ENCODE peak calls at places on chromosomes 11 and 22, in four cellular contexts. O is IMR-90, N is sigmoid colon, B is adrenal gland. F is an unnamed sample.

GRCh38 chr22:22687638-22688500 is 43.5 kb downstream of the GGTLC2 start:
- DNase-seq in O (peak; percentile 65), N (no peak), B (peak; percentile 62), F (peak; percentile 34)

GRCh38 chr11:134823970-134824369 is 411.9 kb upstream of the B3GAT1 start:
- DNase-seq in O (no peak), N (no peak), B (no peak), F (no peak)

GRCh38 chr11:29343465-29344333 is 673.1 kb downstream of the KCNA4 start:
- DNase-seq in O (peak; percentile 34), N (no peak), B (peak; percentile 68), F (peak; percentile 62)

GRCh38 chr11:15673408-15673811 is 558.7 kb downstream of the INSC start:
- DNase-seq in O (no peak), N (no peak), B (no peak), F (no peak)

GRCh38 chr11:86193297-86194095 is 51.1 kb upstream of the EED start:
- DNase-seq in O (peak; percentile 80), N (peak; percentile 77), B (peak; percentile 69), F (peak; percentile 56)

GRCh38 chr11:134676516-134677287 is 264.7 kb upstream of the B3GAT1 start:
- DNase-seq in O (no peak), N (peak; percentile 42), B (no peak), F (no peak)

GRCh38 chr11:44659641-44660040 is 67.1 kb upstream of the TSPAN18 start:
- DNase-seq in O (no peak), N (peak; percentile 93), B (no peak), F (no peak)

GRCh38 chr11:114605370-114605769 is 9.8 kb upstream of the NXPE4 start:
- DNase-seq in O (no peak), N (no peak), B (no peak), F (no peak)

GRCh38 chr22:27990879-27991278 is 71.8 kb upstream of the PITPNB start:
- DNase-seq in O (peak; percentile 8), N (peak; percentile 88), B (peak; percentile 49), F (peak; percentile 35)

GRCh38 chr11:95338430-95338991 is 107.5 kb upstream of the SESN3 start:
- DNase-seq in O (peak; percentile 10), N (peak; percentile 90), B (peak; percentile 82), F (no peak)

GRCh38 chr11:117144477-117145392 is 648 bp downstream of the PAFAH1B2 start:
- DNase-seq in O (peak; percentile 86), N (peak; percentile 82), B (peak; percentile 89), F (peak; percentile 57)

GRCh38 chr11:76975513-76975912 is 58.7 kb upstream of the B3GNT6 start:
- DNase-seq in O (no peak), N (no peak), B (no peak), F (no peak)

GRCh38 chr22:20128902-20129746 is 2.5 kb upstream of the ZDHHC8 start:
- DNase-seq in O (peak; percentile 23), N (no peak), B (peak; percentile 75), F (peak; percentile 37)

GRCh38 chr11:108536783-108537182 is 38.6 kb upstream of the POGLUT3 start:
- DNase-seq in O (no peak), N (no peak), B (no peak), F (no peak)

GRCh38 chr11:34721646-34722045 is 100.8 kb downstream of the EHF start:
- DNase-seq in O (peak; percentile 27), N (no peak), B (no peak), F (no peak)

GRCh38 chr22:22099833-22100812 is 117.5 kb upstream of the TOP3B start:
- DNase-seq in O (peak; percentile 32), N (no peak), B (no peak), F (no peak)

GRCh38 chr11:75500742-75501141 is 25.0 kb downstream of the GDPD5 start:
- DNase-seq in O (no peak), N (no peak), B (no peak), F (no peak)

GRCh38 chr11:112889446-112889845 is 71.8 kb upstream of the NCAM1 start:
- DNase-seq in O (no peak), N (no peak), B (no peak), F (no peak)

GRCh38 chr22:29202231-29203192 is 3.2 kb upstream of the EMID1 start:
- DNase-seq in O (peak; percentile 55), N (no peak), B (peak; percentile 53), F (peak; percentile 43)

GRCh38 chr11:77325159-77325558 is 23.7 kb upstream of the GDPD4 start:
- DNase-seq in O (no peak), N (no peak), B (no peak), F (no peak)

GRCh38 chr11:27427183-27427980 is 45.2 kb downstream of the LGR4 start:
- DNase-seq in O (peak; percentile 34), N (no peak), B (no peak), F (peak; percentile 43)

DNA sequence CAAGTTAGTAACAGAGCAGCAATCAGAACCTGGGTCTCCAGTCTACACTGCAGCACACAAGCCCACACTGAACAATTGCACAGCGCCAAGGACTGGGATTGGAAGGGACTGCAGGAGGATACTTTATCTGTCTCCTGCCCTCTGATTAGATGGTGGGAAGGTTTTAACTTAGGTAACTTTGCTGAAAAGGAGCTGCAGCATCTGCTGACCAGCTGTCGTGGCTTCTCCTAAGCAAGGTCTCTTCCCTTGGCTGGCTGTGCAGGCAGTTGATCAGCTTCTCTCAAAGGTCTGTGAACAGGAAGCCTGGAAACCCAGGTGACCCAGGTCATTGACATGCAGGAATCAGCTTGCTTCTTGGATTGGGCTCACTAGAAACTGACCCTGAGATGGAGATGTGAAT is 82.4 kb downstream of the ISX start:
- DNase-seq in O (no peak), N (no peak), B (no peak), F (no peak)
- TF ChIP-seq CTCF in O (no peak), N (no peak), B (no peak), F (no peak)

GRCh38 chr11:119330237-119330636 is 4.1 kb upstream of the RNF26 start:
- DNase-seq in O (no peak), N (no peak), B (no peak), F (no peak)

GRCh38 chr11:119335655-119336543 is 1.6 kb downstream of the RNF26 start:
- DNase-seq in O (no peak), N (no peak), B (no peak), F (no peak)

GRCh38 chr11:119335091-119335654 is 846 bp downstream of the RNF26 start:
- DNase-seq in O (no peak), N (no peak), B (no peak), F (no peak)

GRCh38 chr11:119334173-119334930 is at the start of gene RNF26:
- DNase-seq in O (peak; percentile 98), N (peak; percentile 99), B (peak; percentile 97), F (peak; percentile 95)

GRCh38 chr11:119332111-119332765 is 2.1 kb upstream of the RNF26 start:
- DNase-seq in O (no peak), N (no peak), B (no peak), F (no peak)
- TF ChIP-seq CTCF in O (no peak), N (no peak), B (no peak), F (no peak)

DNA sequence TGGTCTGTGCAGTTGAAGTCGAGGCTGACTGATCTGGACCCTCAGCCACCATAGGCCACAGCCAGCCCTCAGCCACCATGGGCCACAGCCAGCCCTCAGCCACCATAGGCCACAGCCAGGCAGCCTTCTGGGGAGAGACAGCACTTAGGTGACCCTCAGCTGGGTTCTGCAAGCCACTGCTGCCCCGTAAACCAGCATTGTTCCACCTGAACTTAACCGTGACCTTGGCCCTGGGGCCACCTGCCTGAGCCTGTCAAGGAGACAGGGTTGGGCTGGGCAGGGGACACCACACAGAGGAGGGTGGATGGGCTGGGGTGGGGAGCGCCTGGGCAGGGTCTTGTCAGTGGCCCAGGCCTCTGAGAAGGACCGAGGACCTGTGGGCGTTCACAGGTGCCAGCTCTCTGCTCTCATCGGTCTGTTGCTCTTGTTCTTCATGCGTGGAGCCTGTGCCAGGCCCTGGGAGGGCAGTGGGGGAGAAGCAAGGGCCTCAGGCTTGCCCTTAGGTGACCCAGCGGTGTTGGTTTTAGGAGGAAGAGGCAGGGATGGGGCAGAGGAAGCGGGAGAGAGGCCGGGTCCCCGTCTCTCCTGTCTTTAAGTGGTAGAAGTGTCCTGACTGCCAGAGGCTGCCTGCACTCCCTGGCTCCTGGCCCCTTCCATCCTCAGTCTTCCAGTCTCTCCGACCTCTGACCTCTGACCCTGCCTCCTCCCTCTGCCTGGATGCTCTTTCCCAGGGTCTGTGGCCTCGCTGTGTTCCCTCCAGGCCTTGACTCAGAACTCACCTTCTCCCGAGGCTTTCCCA is 36.9 kb downstream of the GRAMD4 start:
- DNase-seq in O (no peak), N (no peak), B (no peak), F (no peak)
- TF ChIP-seq CTCF in O (no peak), N (no peak), B (no peak), F (no peak)

DNA sequence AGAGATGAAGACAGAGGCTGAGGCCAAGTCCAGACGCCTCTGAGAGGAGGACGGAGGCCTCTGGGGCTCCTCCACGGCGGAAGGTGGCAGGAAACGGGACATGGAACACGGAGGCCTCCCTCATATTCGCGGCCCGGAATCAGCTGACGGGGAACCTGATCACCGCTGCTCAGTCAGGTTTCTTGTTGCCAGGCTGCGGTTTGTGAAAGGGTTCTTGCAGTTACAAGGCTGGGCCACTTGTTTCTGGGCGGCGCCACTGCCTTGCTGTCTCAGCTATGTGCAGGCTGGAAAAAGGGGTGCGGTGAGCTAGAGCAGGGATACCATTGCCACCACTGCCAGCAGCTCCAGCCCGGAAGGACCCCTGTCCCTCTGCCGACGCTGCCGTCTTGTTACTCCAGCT is 10.0 kb upstream of the MMP1 start:
- DNase-seq in O (peak; percentile 19), N (no peak), B (peak; percentile 18), F (peak; percentile 43)
- TF ChIP-seq CTCF in O (peak; percentile 33), N (no peak), B (no peak), F (no peak)

DNA sequence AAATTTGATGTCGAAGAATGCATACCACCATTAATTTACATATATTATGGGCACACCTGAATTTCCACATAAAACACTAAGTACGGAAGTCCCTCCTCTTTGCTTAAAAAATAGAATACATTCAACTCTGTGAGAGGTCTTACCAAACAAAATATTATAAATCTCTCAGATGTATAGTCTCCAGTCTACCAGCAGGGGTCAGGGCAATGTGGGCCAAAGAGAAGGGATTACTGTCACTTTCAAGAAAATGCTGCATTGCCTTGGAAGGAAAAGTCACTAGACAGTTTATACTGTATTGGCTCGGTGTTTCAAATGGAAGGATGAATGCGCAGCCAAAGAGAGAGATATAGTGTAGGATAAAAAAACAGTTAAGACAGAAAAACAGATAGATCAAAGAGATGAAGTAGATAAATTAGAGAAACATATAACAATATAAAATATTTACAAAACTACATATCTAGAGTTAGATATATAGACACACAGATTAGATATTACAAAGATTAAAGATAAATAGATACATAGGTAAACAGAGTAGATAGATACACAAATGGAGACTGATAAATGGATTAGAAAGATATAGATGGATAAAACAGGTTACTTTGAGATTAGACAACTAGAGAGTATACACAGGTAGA is 20.9 kb downstream of the SERGEF start:
- DNase-seq in O (peak; percentile 70), N (no peak), B (peak; percentile 56), F (peak; percentile 34)
- TF ChIP-seq CTCF in O (peak; percentile 77), N (peak; percentile 61), B (peak; percentile 75), F (peak; percentile 75)

DNA sequence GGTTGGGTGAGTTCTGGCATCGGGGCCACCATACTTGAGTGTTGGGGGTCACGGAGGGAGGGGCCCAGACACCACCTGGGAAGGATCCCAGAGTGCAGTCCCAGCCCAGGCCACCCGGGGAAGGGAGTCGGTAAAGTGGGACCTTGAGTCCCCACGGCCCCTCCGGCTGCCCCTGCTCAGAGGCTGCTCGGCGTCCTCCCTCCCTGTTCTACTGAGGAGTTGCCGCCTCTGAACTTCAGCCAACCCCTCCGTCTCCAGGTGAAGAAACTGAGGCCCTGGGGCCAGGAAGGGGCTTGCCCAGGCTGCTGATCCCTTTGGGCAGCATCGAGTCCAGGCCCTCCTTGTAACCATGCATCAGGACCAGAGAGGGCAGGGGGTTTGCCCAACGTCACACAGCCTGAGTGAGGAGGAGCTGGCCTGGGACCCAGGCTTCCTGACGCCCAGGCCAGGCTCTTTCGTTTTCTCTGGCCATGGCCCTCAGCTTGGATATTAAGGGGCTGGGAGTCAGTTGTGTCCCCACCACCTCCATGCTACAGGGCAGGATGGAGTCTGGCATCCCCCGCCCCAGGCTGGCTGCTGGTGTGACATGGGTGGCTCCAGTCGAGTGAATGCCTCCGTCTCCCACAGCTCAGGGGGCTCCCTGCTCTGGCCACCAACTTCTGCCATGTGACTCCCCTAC is 1.3 kb downstream of the PARVG start:
- DNase-seq in O (no peak), N (no peak), B (no peak), F (no peak)
- TF ChIP-seq CTCF in O (no peak), N (no peak), B (no peak), F (no peak)

F was measured in stomach.